ENCODE peak calls at places on chromosomes 3 and 15, in four cellular contexts. T, I, F and X are unnamed samples.

GRCh38 chr3:89841041-89841440 is 733.6 kb downstream of the EPHA3 start:
- DNase-seq in F (no peak), I (no peak), T (no peak), X (no peak)

GRCh38 chr3:158791259-158791920 is 10.5 kb upstream of the MFSD1 start:
- DNase-seq in F (no peak), I (peak), T (peak), X (peak)

GRCh38 chr3:143975549-143976152 is 4.0 kb downstream of the DIPK2A start:
- DNase-seq in F (no peak), T (no peak), I (no peak), X (no peak)

GRCh38 chr3:49966233-49966942 is 26.4 kb downstream of the RBM6 start:
- DNase-seq in I (no peak), F (no peak), T (no peak), X (no peak)

GRCh38 chr3:71815676-71816075 is 30.7 kb upstream of the PROK2 start:
- DNase-seq in I (no peak), F (no peak), T (no peak), X (peak)

GRCh38 chr3:52495777-52496602 is 852 bp downstream of the STAB1 start:
- DNase-seq in I (no peak), T (no peak), F (no peak), X (no peak)

GRCh38 chr3:94159062-94159726 is 96.3 kb downstream of the NSUN3 start:
- DNase-seq in T (no peak), I (no peak), F (no peak), X (no peak)

GRCh38 chr3:155370198-155370597 is 76.7 kb upstream of the STRIT1 start:
- DNase-seq in T (no peak), F (no peak), I (no peak), X (no peak)

GRCh38 chr15:77393471-77393840 is 26.4 kb downstream of the PEAK1 start:
- DNase-seq in T (no peak), I (no peak), F (no peak), X (no peak)

GRCh38 chr3:153614563-153614962 is 452.5 kb downstream of the RAP2B start:
- DNase-seq in T (peak), F (no peak), I (no peak), X (no peak)

GRCh38 chr15:42156266-42156922 is at the start of gene PLA2G4F:
- DNase-seq in I (no peak), T (no peak), F (no peak), X (no peak)

GRCh38 chr3:38117163-38117716 is 19.7 kb downstream of the ACAA1 start:
- DNase-seq in I (no peak), F (peak), T (no peak), X (no peak)

GRCh38 chr3:151171145-151171544 is 31.9 kb downstream of the GPR171 start:
- DNase-seq in T (no peak), I (no peak), F (no peak), X (no peak)

GRCh38 chr3:105277656-105278055 is 89.1 kb upstream of the ALCAM start:
- DNase-seq in T (no peak), I (no peak), F (no peak), X (no peak)

GRCh38 chr15:66995257-66995656 is 70.1 kb upstream of the SMAD3 start:
- DNase-seq in I (no peak), T (no peak), F (no peak), X (peak)

GRCh38 chr3:51391566-51392300 is 648 bp downstream of the RBM15B start:
- DNase-seq in T (no peak), F (peak), I (peak), X (no peak)

GRCh38 chr3:71549948-71550347 is 33.6 kb downstream of the FOXP1 start:
- DNase-seq in T (no peak), I (no peak), F (no peak), X (no peak)

GRCh38 chr3:32340039-32340438 is 51.6 kb upstream of the CMTM7 start:
- DNase-seq in T (peak), I (peak), F (no peak), X (no peak)
- TF ChIP-seq CTCF in T (peak), I (peak), F (no peak), X (no peak)

GRCh38 chr3:183817111-183817510 is 8.3 kb downstream of the MAP6D1 start:
- DNase-seq in F (peak), T (no peak), I (no peak), X (no peak)

GRCh38 chr3:183817639-183818038 is 7.7 kb downstream of the MAP6D1 start:
- DNase-seq in I (no peak), F (peak), T (no peak), X (no peak)

GRCh38 chr3:183815565-183815943 is 9.8 kb downstream of the MAP6D1 start:
- DNase-seq in I (no peak), F (peak), T (no peak), X (no peak)

GRCh38 chr3:183816681-183817080 is 8.7 kb downstream of the MAP6D1 start:
- DNase-seq in F (no peak), I (no peak), T (no peak), X (no peak)

DNA sequence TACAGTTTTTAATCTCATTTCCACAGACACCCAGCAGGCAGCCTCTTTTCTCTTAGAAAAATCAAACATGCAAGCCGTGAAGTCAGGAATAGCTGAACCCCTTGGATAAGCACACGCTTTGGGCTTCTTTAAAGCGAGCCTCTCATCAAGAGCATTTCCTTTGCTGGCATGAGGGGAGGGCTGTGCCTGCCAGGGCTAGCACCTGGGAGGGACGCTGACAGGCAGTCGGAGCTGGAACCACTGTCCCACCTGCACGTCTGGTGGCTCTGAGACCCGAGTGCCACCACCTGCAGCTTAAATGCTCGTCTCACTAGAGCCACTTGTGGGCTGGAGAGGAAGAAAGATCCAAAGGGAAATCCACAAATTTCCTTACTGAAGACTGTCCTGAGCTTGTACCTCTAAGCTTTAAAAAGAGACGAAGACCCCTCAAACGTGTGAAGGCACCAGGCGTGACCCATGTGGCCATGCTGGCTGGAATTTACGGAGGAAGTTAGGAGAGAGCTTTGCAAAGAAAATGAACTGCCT is 9.4 kb downstream of the MAP6D1 start:
- DNase-seq in I (no peak), F (peak), T (no peak), X (no peak)
- TF ChIP-seq POLR2AphosphoS5 in I (no peak), F (no peak), T (no peak), X (no peak)

DNA sequence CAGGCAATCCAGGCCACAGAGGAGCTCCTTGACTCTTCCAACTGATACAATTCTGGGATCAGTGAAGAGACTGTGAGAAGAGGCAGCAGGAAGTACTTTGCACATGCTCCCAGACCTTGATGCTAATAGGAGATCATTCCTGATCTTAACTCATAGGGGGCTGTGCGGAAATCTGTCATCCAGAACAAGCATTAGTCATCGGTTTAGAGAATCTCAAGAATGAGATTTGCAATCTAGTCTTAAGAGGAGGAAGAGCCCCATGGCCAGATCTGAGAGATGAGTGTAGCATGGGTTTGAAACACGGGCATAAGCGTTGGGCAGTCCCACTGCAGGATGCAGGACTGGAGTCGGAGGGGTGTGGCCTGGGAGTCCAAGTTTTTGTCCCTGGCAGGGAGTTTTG is 1081.1 kb downstream of the NAALADL2 start:
- DNase-seq in I (no peak), F (no peak), T (no peak), X (no peak)
- TF ChIP-seq POLR2A in I (no peak), F (no peak), T (no peak), X (no peak)

GRCh38 chr3:147945968-147946519 is 536.9 kb downstream of the ZIC1 start:
- DNase-seq in I (no peak), F (no peak), T (peak), X (no peak)
- TF ChIP-seq CTCF in I (no peak), F (peak), T (peak), X (peak)

DNA sequence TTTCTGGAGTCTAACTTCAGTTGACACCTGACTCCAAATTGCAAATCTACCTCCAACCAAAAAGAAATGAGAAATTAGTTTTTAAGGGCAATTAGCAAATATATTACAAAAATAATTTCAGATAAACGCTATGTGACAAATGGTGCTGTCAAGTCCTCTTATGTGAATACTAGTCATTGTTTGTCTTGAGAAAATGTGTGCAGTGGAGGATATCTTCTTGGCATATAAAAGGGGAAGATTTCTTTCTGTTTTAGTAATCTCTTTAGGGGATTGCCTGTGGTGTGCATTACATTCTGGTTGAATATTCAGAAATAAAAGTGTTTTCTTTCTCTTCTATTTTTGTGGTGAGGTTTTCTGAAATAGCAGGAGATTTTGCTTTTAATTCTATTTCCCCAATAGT is 3.0 kb upstream of the GCSAM start:
- DNase-seq in F (no peak), T (no peak), I (no peak), X (no peak)
- TF ChIP-seq POLR2AphosphoS5 in F (no peak), T (no peak), I (no peak), X (no peak)

GRCh38 chr15:60538129-60538528 is 59.2 kb upstream of the ICE2 start:
- DNase-seq in T (no peak), I (no peak), F (no peak), X (peak)
- TF ChIP-seq POLR2A in T (no peak), I (no peak), F (no peak), X (no peak)

GRCh38 chr3:34034840-34035239 is 236.4 kb downstream of the PDCD6IP start:
- DNase-seq in T (no peak), F (no peak), I (no peak), X (no peak)

GRCh38 chr3:34035775-34036174 is 237.3 kb downstream of the PDCD6IP start:
- DNase-seq in F (no peak), I (no peak), T (no peak), X (no peak)

GRCh38 chr3:34038131-34038530 is 239.7 kb downstream of the PDCD6IP start:
- DNase-seq in I (no peak), T (no peak), F (no peak), X (no peak)

GRCh38 chr3:34033840-34034239 is 235.4 kb downstream of the PDCD6IP start:
- DNase-seq in F (no peak), T (no peak), I (no peak), X (no peak)

DNA sequence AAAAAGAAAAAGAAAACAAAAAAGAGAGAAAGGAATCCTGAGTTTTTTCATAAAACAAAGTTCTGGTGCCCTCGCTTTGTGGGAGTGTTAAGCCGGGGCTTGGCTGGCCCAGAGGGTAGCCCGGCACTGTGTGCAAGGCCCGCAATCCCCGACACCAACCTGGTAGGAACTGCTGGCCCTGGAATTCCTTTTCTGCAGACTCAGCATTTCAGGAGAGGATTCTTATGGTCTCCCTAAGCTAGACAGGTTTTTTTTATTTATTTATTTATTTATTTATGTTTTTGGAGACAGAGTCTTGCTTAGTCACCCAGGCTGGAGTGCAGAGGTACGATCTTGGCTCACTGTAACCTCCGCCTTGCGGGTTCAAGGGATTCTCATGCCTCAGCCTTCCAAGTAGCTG is 238.8 kb downstream of the PDCD6IP start:
- DNase-seq in T (no peak), I (no peak), F (no peak), X (no peak)
- TF ChIP-seq CTCF in T (no peak), I (no peak), F (no peak), X (no peak)

GRCh38 chr15:56693761-56694160 is 39.5 kb downstream of the ZNF280D start:
- DNase-seq in T (no peak), F (no peak), I (no peak), X (no peak)
- TF ChIP-seq POLR2AphosphoS5 in T (no peak), F (no peak), I (no peak), X (no peak)

DNA sequence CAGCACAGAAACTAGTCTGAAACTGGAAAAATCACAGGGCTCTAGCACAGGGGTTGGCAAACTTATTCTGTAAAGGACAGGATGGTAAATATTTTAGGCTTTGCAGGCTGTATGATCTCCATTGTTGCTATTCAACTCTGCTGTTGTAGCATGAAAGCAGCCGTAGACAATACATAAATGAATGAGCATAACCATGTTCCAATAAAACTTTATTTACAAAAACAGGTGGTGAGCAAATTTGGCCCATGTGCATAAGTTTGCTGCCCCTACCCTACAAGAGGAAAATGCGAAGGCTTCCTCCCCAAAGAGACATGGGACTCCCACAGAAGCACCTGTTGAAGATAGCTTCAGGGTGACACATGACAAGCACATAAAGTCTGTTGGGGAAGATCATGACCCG is 59.2 kb downstream of the SYNM start:
- DNase-seq in T (no peak), F (no peak), I (no peak), X (peak)
- TF ChIP-seq POLR2A in T (no peak), F (no peak), I (no peak), X (no peak)

DNA sequence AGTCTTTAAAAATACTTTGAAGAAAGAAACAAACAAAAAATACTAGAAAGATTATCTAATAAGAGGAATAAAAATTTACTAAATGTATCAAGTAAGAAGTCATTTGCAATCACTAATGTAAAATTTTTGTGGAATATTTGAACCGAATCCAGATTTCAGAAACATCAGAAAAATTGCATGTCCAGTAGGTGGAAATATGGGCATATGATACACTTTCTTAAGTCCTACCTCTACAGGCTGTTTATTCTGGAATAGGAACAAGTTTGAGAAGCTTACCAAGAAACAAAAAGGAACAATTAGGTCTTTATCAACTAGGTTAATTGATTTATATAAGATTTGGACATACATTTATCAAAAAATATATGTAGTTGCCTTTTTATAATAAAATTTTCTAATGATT is 292.9 kb upstream of the ROBO1 start:
- DNase-seq in F (no peak), T (no peak), I (no peak), X (no peak)
- TF ChIP-seq CTCF in F (no peak), T (no peak), I (no peak), X (no peak)